ENCODE peak calls at places on chromosomes 5 and 9, in four cellular contexts. R is heart right ventricle, W is neural crest cell, A is NB4. L is an unnamed sample.

GRCh38 chr9:4937436-4937835 is 47.6 kb upstream of the JAK2 start:
- DNase-seq in A (peak), W (no peak), R (no peak), L (no peak)

GRCh38 chr9:89410022-89410421 is 87.9 kb downstream of the SEMA4D start:
- DNase-seq in A (no peak), W (no peak), R (no peak), L (no peak)

GRCh38 chr5:90479611-90480385 is 5.1 kb downstream of the POLR3G start:
- DNase-seq in W (no peak), R (no peak), A (no peak), L (no peak)

GRCh38 chr5:57675236-57675635 is 192.6 kb upstream of the ACTBL2 start:
- DNase-seq in R (no peak), W (no peak), A (no peak), L (no peak)

GRCh38 chr5:417765-418559 is 25.0 kb upstream of the EXOC3 start:
- DNase-seq in R (no peak), W (no peak), A (no peak), L (no peak)

GRCh38 chr5:136006767-136007251 is 22.0 kb upstream of the TGFBI start:
- DNase-seq in W (no peak), A (no peak), R (no peak), L (no peak)

GRCh38 chr5:87825583-87825982 is 412.9 kb upstream of the CCNH start:
- DNase-seq in W (no peak), R (no peak), A (no peak), L (no peak)

GRCh38 chr9:130461218-130461630 is 16.5 kb downstream of the ASS1 start:
- DNase-seq in A (peak), W (peak), R (peak), L (no peak)

GRCh38 chr5:72837524-72838096 is 21.1 kb downstream of the TNPO1 start:
- DNase-seq in W (no peak), R (no peak), A (no peak), L (no peak)

GRCh38 chr9:127166111-127166510 is 43.7 kb upstream of the ANGPTL2 start:
- DNase-seq in R (no peak), A (peak), W (no peak), L (no peak)

GRCh38 chr9:126395439-126396212 is 69.0 kb downstream of the MVB12B start:
- DNase-seq in R (no peak), A (no peak), W (no peak), L (no peak)

GRCh38 chr9:91001146-91001611 is 199.6 kb downstream of the SYK start:
- DNase-seq in A (no peak), R (no peak), W (no peak), L (no peak)

GRCh38 chr9:128244443-128245226 is 31.2 kb downstream of the GOLGA2 start:
- DNase-seq in R (peak), A (peak), W (peak), L (no peak)

GRCh38 chr5:125891326-125891725 is 531.9 kb upstream of the GRAMD2B start:
- DNase-seq in A (no peak), R (no peak), W (no peak), L (no peak)

GRCh38 chr9:13139641-13140171 is 139.8 kb downstream of the MPDZ start:
- DNase-seq in R (no peak), W (peak), A (no peak), L (no peak)

GRCh38 chr5:111389390-111390082 is 122.8 kb downstream of the STARD4 start:
- DNase-seq in A (no peak), W (no peak), R (no peak), L (no peak)

GRCh38 chr5:135193213-135194125 is 159.4 kb upstream of the PITX1 start:
- DNase-seq in R (no peak), W (no peak), A (no peak), L (peak)

GRCh38 chr5:113056988-113057387 is 80.4 kb downstream of the DCP2 start:
- DNase-seq in W (no peak), R (no peak), A (peak), L (no peak)

GRCh38 chr5:113058269-113058668 is 81.7 kb downstream of the DCP2 start:
- DNase-seq in A (no peak), R (no peak), W (no peak), L (no peak)

GRCh38 chr5:113058706-113059226 is 82.2 kb downstream of the DCP2 start:
- DNase-seq in A (no peak), W (no peak), R (no peak), L (no peak)

GRCh38 chr5:113059232-113059805 is 82.7 kb downstream of the DCP2 start:
- DNase-seq in A (no peak), R (peak), W (no peak), L (no peak)

GRCh38 chr5:113057437-113058052 is 80.9 kb downstream of the DCP2 start:
- DNase-seq in A (no peak), R (no peak), W (no peak), L (no peak)
- TF ChIP-seq CTCF in A (no peak), R (no peak), W (no peak), L (no peak)

DNA sequence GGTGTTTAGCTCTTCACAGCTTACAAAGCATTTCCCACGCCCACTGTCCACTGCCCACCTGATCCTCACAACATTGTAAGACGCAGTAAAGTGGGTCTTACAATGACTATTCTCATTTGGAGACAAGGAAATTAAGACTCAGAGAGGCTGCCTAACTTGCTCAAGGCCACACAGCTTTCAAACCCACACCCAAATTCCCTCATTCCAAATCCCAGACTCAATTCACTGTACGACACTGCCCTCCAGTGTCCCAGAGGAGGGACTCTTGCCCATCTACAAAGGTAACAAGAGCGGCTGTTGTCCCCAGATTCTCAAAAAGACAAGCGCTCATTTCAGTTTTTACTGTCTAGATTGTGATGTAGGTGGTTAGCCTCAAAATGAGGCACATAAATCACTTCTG is 184.6 kb downstream of the ACTL7B start:
- DNase-seq in A (peak), R (no peak), W (no peak), L (no peak)
- TF ChIP-seq CTCF in A (peak), R (no peak), W (peak), L (peak)

DNA sequence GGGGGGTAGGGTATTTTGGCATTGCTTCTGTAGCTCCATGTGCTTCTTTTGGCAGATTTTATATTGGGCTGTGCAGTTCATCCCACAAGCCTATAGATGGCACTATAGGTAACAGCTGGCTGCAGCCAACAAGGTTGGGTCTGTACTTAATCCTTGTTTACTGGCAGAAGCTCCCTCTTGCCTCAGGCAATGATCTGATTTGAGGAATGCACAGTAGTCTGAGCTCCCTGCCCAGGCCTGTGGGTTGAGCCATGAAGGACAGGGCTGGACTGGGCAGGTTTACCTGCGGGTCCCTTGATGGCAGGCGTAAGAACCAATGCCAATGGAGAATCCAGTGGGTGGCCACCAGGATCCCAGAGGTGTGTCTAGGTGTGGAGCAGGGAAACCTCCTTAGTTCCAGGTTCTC is 11.7 kb upstream of the OR1J2 start:
- DNase-seq in R (no peak), A (peak), W (no peak), L (no peak)
- TF ChIP-seq CTCF in R (peak), A (peak), W (peak), L (peak)

GRCh38 chr5:178120661-178121357 is 7.5 kb downstream of the N4BP3 start:
- DNase-seq in R (peak), A (peak), W (peak), L (no peak)
- TF ChIP-seq CTCF in R (peak), A (peak), W (peak), L (peak)

GRCh38 chr5:138596105-138596987 is 21.1 kb upstream of the HSPA9 start:
- DNase-seq in W (no peak), A (peak), R (no peak), L (no peak)

GRCh38 chr5:138594305-138595058 is 19.3 kb upstream of the HSPA9 start:
- DNase-seq in R (no peak), W (no peak), A (peak), L (no peak)

GRCh38 chr5:138597660-138598400 is 22.6 kb upstream of the HSPA9 start:
- DNase-seq in A (peak), W (no peak), R (no peak), L (no peak)

DNA sequence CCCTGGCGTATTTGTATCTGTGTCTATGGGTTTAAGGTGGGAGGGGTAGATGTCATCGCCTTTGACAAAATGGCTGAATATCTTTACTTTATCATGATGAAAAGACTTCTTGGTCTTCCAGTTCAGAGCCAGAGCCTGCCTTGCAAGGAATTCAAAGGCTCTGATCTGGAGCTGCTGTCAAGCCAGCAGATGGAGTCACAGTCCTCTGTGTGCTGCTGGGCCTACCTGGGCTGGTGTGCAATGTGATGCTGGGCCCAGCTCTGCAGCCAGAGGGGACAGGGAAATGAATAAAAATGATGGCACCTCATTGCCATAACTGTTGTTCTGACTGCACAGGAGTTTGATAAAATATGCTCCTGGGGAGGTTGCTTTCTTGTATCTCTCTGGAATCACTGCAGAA is 20.2 kb upstream of the HSPA9 start:
- DNase-seq in W (no peak), R (no peak), A (no peak), L (no peak)
- TF ChIP-seq CTCF in W (no peak), R (no peak), A (no peak), L (no peak)